ENCODE peak calls at places on chromosome 11, in six cellular contexts. L is spleen, Y is Peyer's patch, H is fibroblast of lung, U is heart left ventricle, F is IMR-90. S is an unnamed sample.

GRCh38 chr11:19160839-19161238 is 40.9 kb downstream of the CSRP3 start:
- DNase-seq in F (no peak), L (no peak), H (peak; percentile 5), Y (no peak), U (no peak), S (no peak)

GRCh38 chr11:120391297-120391696 is 55.1 kb downstream of the ARHGEF12 start:
- DNase-seq in Y (no peak), H (no peak), F (no peak), L (no peak), U (peak; percentile 17), S (no peak)

GRCh38 chr11:130548491-130548833 is 100.0 kb downstream of the ADAMTS15 start:
- DNase-seq in U (no peak), H (no peak), Y (no peak), F (peak; percentile 18), L (no peak), S (no peak)

GRCh38 chr11:9516113-9516512 is 55.3 kb downstream of the ZNF143 start:
- DNase-seq in H (no peak), F (no peak), Y (peak; percentile 71), L (no peak), U (no peak), S (no peak)

GRCh38 chr11:45412521-45412920 is 126.4 kb upstream of the SYT13 start:
- DNase-seq in H (no peak), L (no peak), U (no peak), F (no peak), Y (no peak), S (no peak)

GRCh38 chr11:35042265-35042664 is 96.7 kb upstream of the CD44 start:
- DNase-seq in H (no peak), L (no peak), F (no peak), Y (no peak), U (no peak), S (no peak)

GRCh38 chr11:86625981-86626380 is 46.4 kb downstream of the ME3 start:
- DNase-seq in F (no peak), H (no peak), Y (no peak), L (no peak), U (no peak), S (no peak)

GRCh38 chr11:47917643-47918369 is 62.6 kb upstream of the PTPRJ start:
- DNase-seq in U (peak; percentile 82), H (peak; percentile 96), F (peak; percentile 98), Y (peak; percentile 86), L (peak; percentile 86), S (peak; percentile 42)

GRCh38 chr11:72354356-72355115 is 79.8 kb downstream of the CLPB start:
- DNase-seq in H (peak; percentile 53), U (no peak), L (no peak), Y (no peak), F (peak; percentile 31), S (no peak)

GRCh38 chr11:65488273-65489058 is 10.4 kb upstream of the MALAT1 start:
- DNase-seq in L (no peak), U (peak; percentile 50), F (peak; percentile 71), Y (peak; percentile 77), H (peak; percentile 72), S (no peak)

GRCh38 chr11:34650528-34650927 is 29.6 kb downstream of the EHF start:
- DNase-seq in L (no peak), Y (peak; percentile 73), F (peak; percentile 22), H (peak; percentile 90), U (no peak), S (peak; percentile 57)

GRCh38 chr11:83000381-83000780 is 71.3 kb downstream of the RAB30 start:
- DNase-seq in U (no peak), F (no peak), L (no peak), H (no peak), Y (no peak), S (no peak)

GRCh38 chr11:126965331-126965730 is 35.2 kb downstream of the KIRREL3 start:
- DNase-seq in U (no peak), H (no peak), F (no peak), Y (no peak), L (no peak), S (no peak)

GRCh38 chr11:86954288-86955110 is 696 bp downstream of the FZD4 start:
- DNase-seq in U (peak; percentile 59), F (no peak), Y (no peak), H (no peak), L (no peak), S (no peak)

GRCh38 chr11:16173798-16174197 is 182.5 kb downstream of the SOX6 start:
- DNase-seq in U (no peak), Y (no peak), L (no peak), F (no peak), H (no peak), S (no peak)

GRCh38 chr11:120336641-120337132 is 474 bp downstream of the ARHGEF12 start:
- DNase-seq in Y (peak; percentile 62), F (peak; percentile 20), L (no peak), U (peak; percentile 52), H (peak; percentile 30), S (no peak)

GRCh38 chr11:70032470-70032795 is 45.7 kb upstream of the ANO1 start:
- DNase-seq in F (no peak), H (no peak), Y (no peak), U (no peak), L (no peak), S (no peak)

GRCh38 chr11:126484266-126484665 is 128.8 kb downstream of the ST3GAL4 start:
- DNase-seq in Y (no peak), F (peak; percentile 94), U (no peak), L (no peak), H (peak; percentile 87), S (no peak)

GRCh38 chr11:21174781-21175180 is 505.4 kb downstream of the NELL1 start:
- DNase-seq in Y (no peak), F (no peak), L (no peak), H (no peak), U (no peak), S (no peak)

GRCh38 chr11:80815752-80816453 is 1375.1 kb upstream of the TENM4 start:
- DNase-seq in H (no peak), F (no peak), Y (no peak), L (no peak), U (no peak), S (no peak)

GRCh38 chr11:79957702-79958101 is 516.9 kb upstream of the TENM4 start:
- DNase-seq in Y (peak; percentile 50), H (no peak), F (no peak), U (no peak), L (no peak), S (no peak)

GRCh38 chr11:3052109-3052479 is 5.1 kb downstream of the CARS1 start:
- DNase-seq in H (no peak), F (no peak), L (no peak), U (no peak), Y (no peak), S (no peak)

DNA sequence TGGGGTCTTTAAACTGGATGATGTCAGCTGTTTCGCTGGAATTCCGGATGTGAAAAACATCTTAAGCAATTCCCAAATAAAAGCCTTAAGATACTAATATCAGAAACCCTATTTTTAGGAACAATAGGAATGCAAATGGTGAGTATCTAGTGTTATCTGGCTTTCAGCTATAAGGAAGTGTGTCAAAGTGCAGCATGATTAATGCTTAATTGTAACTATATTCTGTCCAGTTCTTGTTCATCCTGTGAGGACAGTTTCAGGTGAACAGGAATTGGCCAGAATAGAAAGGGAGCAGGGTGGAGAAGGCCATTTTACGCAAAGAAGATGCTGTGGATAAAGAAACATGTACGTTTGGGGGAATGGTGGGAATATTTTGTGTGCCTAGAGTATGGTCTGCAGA is 108.2 kb downstream of the RASSF10 start:
- DNase-seq in F (no peak), L (no peak), Y (no peak), H (no peak), U (no peak), S (no peak)
- H3K27ac ChIP-seq in F (no peak overlapping the region), L (no peak overlapping the region), Y (no peak overlapping the region), H (no peak overlapping the region), U (no peak overlapping the region), S (no peak overlapping the region)

GRCh38 chr11:11155962-11156815 is 196.9 kb downstream of the CSNK2A3 start:
- DNase-seq in Y (no peak), U (no peak), F (no peak), L (no peak), H (no peak), S (no peak)
- TF ChIP-seq CTCF in Y (no peak), U (peak; percentile 57), F (peak; percentile 38), L (peak; percentile 47), H (peak; percentile 28), S (no peak)

GRCh38 chr11:44358713-44359112 is 48.8 kb upstream of the ALX4 start:
- DNase-seq in F (no peak), Y (no peak), U (no peak), L (no peak), H (no peak), S (no peak)

GRCh38 chr11:44365616-44366015 is 55.7 kb upstream of the ALX4 start:
- DNase-seq in U (no peak), F (no peak), L (no peak), H (no peak), Y (no peak), S (no peak)

GRCh38 chr11:44363116-44363515 is 53.2 kb upstream of the ALX4 start:
- DNase-seq in H (no peak), Y (no peak), U (no peak), F (no peak), L (no peak), S (no peak)

GRCh38 chr11:44364596-44364995 is 54.7 kb upstream of the ALX4 start:
- DNase-seq in Y (no peak), L (no peak), F (no peak), U (no peak), H (no peak), S (no peak)

DNA sequence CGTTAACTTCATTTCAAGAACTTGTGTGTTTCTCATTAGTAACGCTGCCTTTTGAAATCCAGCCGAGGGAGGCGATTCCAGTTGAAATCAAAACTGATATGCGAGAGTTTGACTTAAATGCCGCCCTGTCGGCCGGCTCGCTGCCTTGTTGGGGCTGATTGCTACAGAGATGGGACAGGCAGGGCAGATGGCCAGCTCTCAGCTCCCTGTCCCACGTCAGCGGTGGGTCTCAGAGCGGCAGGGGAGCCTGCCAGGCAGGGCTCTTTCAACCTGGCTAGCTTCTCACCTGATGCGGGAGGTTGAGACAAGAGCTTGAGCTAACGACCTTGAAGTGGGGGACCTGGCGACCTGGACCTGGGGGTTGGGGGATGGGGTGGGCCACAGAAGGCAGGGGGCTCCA is 51.9 kb upstream of the ALX4 start:
- DNase-seq in U (no peak), Y (no peak), L (no peak), H (no peak), F (no peak), S (peak; percentile 18)
- H3K4me1 ChIP-seq in U (no peaks in the 10 kb centered on the region), Y (no peaks in the 10 kb centered on the region), L (no peaks in the 10 kb centered on the region), H (no peaks in the 10 kb centered on the region), F (no peaks in the 10 kb centered on the region), S (no peaks in the 10 kb centered on the region)

DNA sequence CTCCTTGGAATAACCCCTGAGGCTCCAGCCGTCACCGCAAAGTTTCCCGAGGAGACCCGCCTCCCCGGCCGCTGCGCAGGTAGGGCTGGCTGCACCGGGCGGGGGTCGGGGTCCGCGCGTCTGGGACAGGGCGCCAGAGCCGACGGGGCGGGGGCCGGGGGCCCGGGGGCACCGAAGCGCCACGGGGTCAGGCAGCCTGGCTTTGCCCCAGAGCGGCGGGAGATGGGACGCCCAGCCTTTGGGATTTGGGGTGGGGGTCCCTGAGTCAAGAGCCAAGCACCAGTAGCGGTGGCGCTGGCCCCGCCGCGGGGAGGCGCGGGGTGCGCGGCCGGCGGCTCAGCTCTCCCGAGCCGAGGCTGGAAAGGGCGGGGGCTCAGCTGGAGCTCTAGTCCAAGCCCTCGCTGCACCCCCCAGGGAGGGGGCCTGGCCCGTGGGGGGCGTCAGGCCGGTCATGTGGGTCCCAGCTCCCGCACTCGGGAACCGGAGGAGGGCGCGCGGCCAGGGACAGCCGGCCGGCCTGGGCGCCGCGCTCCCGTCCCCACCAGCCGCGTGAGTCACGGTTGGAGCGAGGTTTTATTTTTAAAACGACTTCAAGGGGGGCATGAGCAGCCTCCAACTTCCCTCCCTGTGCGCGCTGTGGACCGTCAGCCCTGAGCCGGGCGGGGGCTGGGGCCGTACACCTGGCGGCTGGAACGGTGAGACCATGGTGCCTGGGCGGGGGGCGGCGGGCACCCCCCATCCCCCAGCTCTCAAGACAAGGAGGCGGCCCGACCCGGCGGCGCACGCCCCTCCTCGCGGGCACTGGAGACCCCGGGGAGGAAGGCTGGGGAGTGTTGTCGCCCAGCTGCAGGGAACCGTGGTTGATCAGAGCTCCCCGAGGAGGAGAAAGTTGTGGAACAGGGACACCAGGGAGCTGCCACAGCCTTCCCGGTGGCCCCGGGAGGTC is 623 bp downstream of the FLRT1 start:
- DNase-seq in F (peak; percentile 35), L (no peak), H (peak; percentile 49), U (peak; percentile 45), Y (no peak), S (no peak)
- H3K27ac ChIP-seq in F (no peak overlapping the region), L (no peak overlapping the region), H (no peak overlapping the region), U (peak overlapping the region; percentile 39), Y (no peak overlapping the region), S (no peak overlapping the region)

S was measured in breast epithelium.